ENCODE peak calls at places on chromosomes 7 and 10, in ten cellular contexts. One of them, this sample, is unnamed.

GRCh38 chr10:44424953-44425352 is 40.1 kb upstream of the CXCL12 start:
- DNase-seq in skeletal muscle cell: no peak
- DNase-seq in central memory CD4-positive, alpha-beta T cell: no peak
- DNase-seq in posterior cingulate gyrus: no peak
- DNase-seq in activated CD4-positive, alpha-beta T cell treated with anti-CD3 and anti-CD28 coated beads for 48 hours: no peak
- DNase-seq in left colon: no peak
- DNase-seq in GM23338: no peak
- DNase-seq in mucosa of descending colon: no peak
- DNase-seq in GM12865: no peak
- DNase-seq in sciatic nerve: no peak
- DNase-seq in this sample: no peak

GRCh38 chr10:19947203-19947602 is 131.0 kb downstream of the PLXDC2 start:
- DNase-seq in GM23338: no peak
- DNase-seq in posterior cingulate gyrus: no peak
- DNase-seq in mucosa of descending colon: no peak
- DNase-seq in central memory CD4-positive, alpha-beta T cell: no peak
- DNase-seq in GM12865: no peak
- DNase-seq in activated CD4-positive, alpha-beta T cell treated with anti-CD3 and anti-CD28 coated beads for 48 hours: no peak
- DNase-seq in skeletal muscle cell: no peak
- DNase-seq in left colon: no peak
- DNase-seq in sciatic nerve: no peak
- DNase-seq in this sample: no peak

GRCh38 chr10:87844837-87845623 is 18.3 kb downstream of the KLLN start:
- DNase-seq in posterior cingulate gyrus: no peak
- DNase-seq in activated CD4-positive, alpha-beta T cell treated with anti-CD3 and anti-CD28 coated beads for 48 hours: peak
- DNase-seq in mucosa of descending colon: no peak
- DNase-seq in skeletal muscle cell: no peak
- DNase-seq in sciatic nerve: no peak
- DNase-seq in GM23338: no peak
- DNase-seq in GM12865: no peak
- DNase-seq in central memory CD4-positive, alpha-beta T cell: no peak
- DNase-seq in left colon: no peak
- DNase-seq in this sample: no peak

GRCh38 chr7:95897557-95898183 is 125.3 kb downstream of the DYNC1I1 start:
- DNase-seq in activated CD4-positive, alpha-beta T cell treated with anti-CD3 and anti-CD28 coated beads for 48 hours: no peak
- DNase-seq in left colon: no peak
- DNase-seq in posterior cingulate gyrus: no peak
- DNase-seq in sciatic nerve: no peak
- DNase-seq in mucosa of descending colon: no peak
- DNase-seq in GM12865: no peak
- DNase-seq in central memory CD4-positive, alpha-beta T cell: no peak
- DNase-seq in GM23338: no peak
- DNase-seq in skeletal muscle cell: no peak
- DNase-seq in this sample: no peak

GRCh38 chr10:116403740-116404250 is 23.9 kb upstream of the PNLIPRP3 start:
- DNase-seq in posterior cingulate gyrus: no peak
- DNase-seq in central memory CD4-positive, alpha-beta T cell: no peak
- DNase-seq in GM23338: peak
- DNase-seq in GM12865: no peak
- DNase-seq in left colon: no peak
- DNase-seq in activated CD4-positive, alpha-beta T cell treated with anti-CD3 and anti-CD28 coated beads for 48 hours: no peak
- DNase-seq in skeletal muscle cell: no peak
- DNase-seq in mucosa of descending colon: no peak
- DNase-seq in sciatic nerve: no peak
- DNase-seq in this sample: no peak

GRCh38 chr10:118672766-118673715 is 77.6 kb upstream of the PRLHR start:
- DNase-seq in activated CD4-positive, alpha-beta T cell treated with anti-CD3 and anti-CD28 coated beads for 48 hours: no peak
- DNase-seq in GM23338: no peak
- DNase-seq in GM12865: no peak
- DNase-seq in left colon: no peak
- DNase-seq in sciatic nerve: no peak
- DNase-seq in mucosa of descending colon: no peak
- DNase-seq in skeletal muscle cell: no peak
- DNase-seq in central memory CD4-positive, alpha-beta T cell: no peak
- DNase-seq in posterior cingulate gyrus: peak
- DNase-seq in this sample: no peak

GRCh38 chr10:109978481-109978880 is 29.3 kb upstream of the ADD3 start:
- DNase-seq in posterior cingulate gyrus: peak
- DNase-seq in sciatic nerve: peak
- DNase-seq in GM12865: peak
- DNase-seq in central memory CD4-positive, alpha-beta T cell: peak
- DNase-seq in mucosa of descending colon: peak
- DNase-seq in left colon: no peak
- DNase-seq in GM23338: peak
- DNase-seq in activated CD4-positive, alpha-beta T cell treated with anti-CD3 and anti-CD28 coated beads for 48 hours: peak
- DNase-seq in skeletal muscle cell: peak
- DNase-seq in this sample: peak

GRCh38 chr10:122894261-122894944 is 15.0 kb upstream of the FAM24B start:
- DNase-seq in mucosa of descending colon: no peak
- DNase-seq in sciatic nerve: no peak
- DNase-seq in posterior cingulate gyrus: no peak
- DNase-seq in skeletal muscle cell: no peak
- DNase-seq in central memory CD4-positive, alpha-beta T cell: no peak
- DNase-seq in GM12865: peak
- DNase-seq in left colon: no peak
- DNase-seq in GM23338: peak
- DNase-seq in activated CD4-positive, alpha-beta T cell treated with anti-CD3 and anti-CD28 coated beads for 48 hours: no peak
- DNase-seq in this sample: peak

GRCh38 chr10:128432423-128432822 is 306.2 kb upstream of the MKI67 start:
- DNase-seq in GM12865: no peak
- DNase-seq in skeletal muscle cell: no peak
- DNase-seq in central memory CD4-positive, alpha-beta T cell: no peak
- DNase-seq in posterior cingulate gyrus: no peak
- DNase-seq in activated CD4-positive, alpha-beta T cell treated with anti-CD3 and anti-CD28 coated beads for 48 hours: no peak
- DNase-seq in GM23338: no peak
- DNase-seq in sciatic nerve: no peak
- DNase-seq in left colon: no peak
- DNase-seq in mucosa of descending colon: no peak
- DNase-seq in this sample: no peak

GRCh38 chr10:71222541-71223364 is 10.4 kb downstream of the UNC5B start:
- DNase-seq in sciatic nerve: peak
- DNase-seq in skeletal muscle cell: no peak
- DNase-seq in central memory CD4-positive, alpha-beta T cell: no peak
- DNase-seq in left colon: no peak
- DNase-seq in activated CD4-positive, alpha-beta T cell treated with anti-CD3 and anti-CD28 coated beads for 48 hours: no peak
- DNase-seq in mucosa of descending colon: no peak
- DNase-seq in GM23338: peak
- DNase-seq in GM12865: peak
- DNase-seq in posterior cingulate gyrus: no peak
- DNase-seq in this sample: no peak